ENCODE peak calls at places on chromosomes 11 and 22, in ten cellular contexts. W is lower leg skin, I is heart right ventricle, G is cardiac muscle cell, X is upper lobe of right lung, Z is mammary epithelial cell, J is body of pancreas, H is lower lobe of right lung, T is GM13977, V is colonic mucosa. P is an unnamed sample.
A peak's percentile ranks its signal among the peaks of the same experiment; 100 is the strongest.

GRCh38 chr11:84398017-84398626 is 1112.0 kb upstream of the CCDC90B start:
- DNase-seq in W (no peak), I (no peak), G (peak; percentile 37), X (no peak), Z (peak; percentile 4), J (peak; percentile 38), H (no peak), T (no peak), V (no peak), P (peak; percentile 56)

GRCh38 chr11:74671520-74672196 is 59.6 kb downstream of the CHRDL2 start:
- DNase-seq in W (no peak), I (no peak), G (no peak), X (no peak), Z (no peak), J (no peak), H (no peak), T (no peak), V (peak; percentile 12), P (peak; percentile 41)

GRCh38 chr11:121754603-121755002 is 301.8 kb upstream of the SORL1-AS1 start:
- DNase-seq in W (peak; percentile 33), I (no peak), G (no peak), X (no peak), Z (no peak), J (no peak), H (no peak), T (no peak), V (no peak), P (peak; percentile 81)

GRCh38 chr11:27443746-27444465 is 28.7 kb downstream of the LGR4 start:
- DNase-seq in W (no peak), I (no peak), G (no peak), X (no peak), Z (no peak), J (no peak), H (no peak), T (no peak), V (no peak), P (no peak)

GRCh38 chr11:45530776-45531175 is 134.6 kb downstream of the CHST1 start:
- DNase-seq in W (no peak), I (no peak), G (no peak), X (no peak), Z (no peak), J (no peak), H (no peak), T (no peak), V (no peak), P (no peak)

GRCh38 chr11:129061466-129062194 is 119.0 kb upstream of the TP53AIP1 start:
- DNase-seq in W (no peak), I (no peak), G (no peak), X (no peak), Z (peak; percentile 88), J (no peak), H (no peak), T (no peak), V (no peak), P (peak; percentile 72)

GRCh38 chr11:120198787-120199469 is 11.9 kb upstream of the OAF start:
- DNase-seq in W (no peak), I (no peak), G (no peak), X (no peak), Z (no peak), J (no peak), H (no peak), T (no peak), V (no peak), P (no peak)

GRCh38 chr11:68441466-68442230 is 18.9 kb upstream of the PPP6R3 start:
- DNase-seq in W (no peak), I (no peak), G (no peak), X (no peak), Z (no peak), J (no peak), H (no peak), T (peak; percentile 37), V (no peak), P (peak; percentile 94)

GRCh38 chr22:22593964-22594656 is 35.0 kb upstream of the PRAME start:
- DNase-seq in W (no peak), I (no peak), G (no peak), X (no peak), Z (peak; percentile 8), J (peak; percentile 69), H (peak; percentile 57), T (peak; percentile 55), V (peak; percentile 32), P (peak; percentile 65)

GRCh38 chr11:26790738-26791137 is 68.9 kb upstream of the SLC5A12 start:
- DNase-seq in W (no peak), I (no peak), G (no peak), X (no peak), Z (no peak), J (no peak), H (no peak), T (no peak), V (no peak), P (no peak)

GRCh38 chr22:18068991-18069390 is 8.8 kb upstream of the PEX26 start:
- DNase-seq in W (no peak), I (no peak), G (no peak), X (peak; percentile 0), Z (no peak), J (no peak), H (no peak), T (no peak), V (no peak), P (no peak)

GRCh38 chr11:59918494-59918893 is 19.7 kb upstream of the OOSP1 start:
- DNase-seq in W (no peak), I (no peak), G (no peak), X (no peak), Z (peak; percentile 74), J (no peak), H (no peak), T (no peak), V (no peak), P (peak; percentile 29)

GRCh38 chr11:75639752-75640151 is 29.1 kb downstream of the MAP6 start:
- DNase-seq in W (peak; percentile 60), I (peak; percentile 84), G (peak; percentile 78), X (peak; percentile 89), Z (no peak), J (peak; percentile 71), H (peak; percentile 89), T (no peak), V (peak; percentile 50), P (peak; percentile 77)

GRCh38 chr11:92843455-92843854 is 126.0 kb upstream of the MTNR1B start:
- DNase-seq in W (no peak), I (no peak), G (no peak), X (no peak), Z (peak; percentile 78), J (no peak), H (no peak), T (no peak), V (no peak), P (no peak)

GRCh38 chr11:2092956-2093412 is 46.2 kb downstream of the IGF2 start:
- DNase-seq in W (peak; percentile 79), I (peak; percentile 76), G (no peak), X (peak; percentile 90), Z (peak; percentile 95), J (peak; percentile 100), H (peak; percentile 83), T (no peak), V (peak; percentile 75), P (peak; percentile 59)
- TF ChIP-seq CTCF in W (no peak), I (no peak), G (no peak), X (no peak), Z (no peak), J (no peak), H (no peak), T (no peak), V (no peak), P (no peak)

GRCh38 chr11:1766719-1767398 is 3.1 kb upstream of the CTSD start:
- DNase-seq in W (no peak), I (no peak), G (no peak), X (peak; percentile 53), Z (no peak), J (peak; percentile 4), H (no peak), T (no peak), V (no peak), P (no peak)

GRCh38 chr11:1768141-1768469 is 4.4 kb upstream of the CTSD start:
- DNase-seq in W (no peak), I (no peak), G (no peak), X (no peak), Z (no peak), J (no peak), H (no peak), T (no peak), V (no peak), P (no peak)

GRCh38 chr11:1767399-1768140 is 3.8 kb upstream of the CTSD start:
- DNase-seq in W (no peak), I (no peak), G (no peak), X (peak; percentile 48), Z (no peak), J (peak; percentile 3), H (no peak), T (no peak), V (no peak), P (no peak)

GRCh38 chr11:1763796-1764661 is at the start of gene CTSD:
- DNase-seq in W (peak; percentile 80), I (peak; percentile 88), G (peak; percentile 90), X (peak; percentile 96), Z (peak; percentile 66), J (peak; percentile 92), H (peak; percentile 95), T (peak; percentile 100), V (peak; percentile 90), P (peak; percentile 80)

DNA sequence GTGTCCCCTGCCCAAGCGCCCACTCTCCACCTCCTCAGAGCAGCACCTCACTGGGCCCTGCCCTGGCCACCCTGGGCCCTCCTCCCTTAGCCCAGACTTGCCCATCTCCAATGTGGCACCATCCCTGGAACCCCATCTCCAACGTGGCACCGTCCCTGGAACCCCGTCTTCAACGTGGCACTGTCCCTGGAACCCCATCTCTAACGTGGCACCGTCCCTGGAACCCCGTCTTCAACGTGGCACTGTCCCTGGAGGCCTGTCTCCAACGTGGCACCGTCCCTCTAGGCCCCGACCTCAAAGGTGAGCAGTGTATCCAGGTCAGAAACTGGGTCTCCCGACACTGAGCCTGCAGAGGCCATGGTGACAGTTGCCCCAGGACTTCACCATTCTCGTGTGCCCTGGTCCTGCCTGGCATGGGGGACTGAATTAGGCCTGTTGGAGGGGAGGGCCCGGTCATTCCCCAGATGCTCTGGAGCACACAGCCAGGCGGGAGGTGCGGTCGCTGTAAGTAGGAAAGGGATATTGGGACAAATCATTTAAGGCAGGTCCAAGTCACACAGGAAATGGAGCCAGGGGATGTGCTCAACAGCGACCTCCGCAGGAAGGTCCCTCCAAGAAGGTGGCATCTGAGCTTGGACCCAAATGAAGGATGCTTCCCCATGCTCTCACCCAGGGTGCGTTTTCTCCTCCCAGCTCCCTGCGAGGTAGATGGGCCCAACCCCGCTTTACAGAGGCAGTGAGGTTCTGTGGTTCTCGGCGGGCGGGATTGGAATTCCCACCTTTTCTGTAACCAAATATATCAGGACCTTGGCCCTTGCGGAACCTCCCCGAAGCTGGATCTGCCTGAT is 2.4 kb upstream of the CTSD start:
- DNase-seq in W (no peak), I (no peak), G (no peak), X (peak; percentile 54), Z (no peak), J (peak; percentile 5), H (no peak), T (no peak), V (no peak), P (no peak)
- TF ChIP-seq CTCF in W (no peak), I (no peak), G (peak; percentile 3), X (no peak), Z (no peak), J (no peak), H (no peak), T (peak; percentile 26), V (no peak), P (peak; percentile 29)

GRCh38 chr11:114586797-114587196 is 8.8 kb downstream of the NXPE4 start:
- DNase-seq in W (no peak), I (no peak), G (no peak), X (no peak), Z (no peak), J (no peak), H (no peak), T (no peak), V (no peak), P (peak; percentile 7)
- TF ChIP-seq CTCF in W (no peak), I (no peak), G (peak; percentile 29), X (no peak), Z (no peak), J (no peak), H (no peak), T (no peak), V (no peak), P (peak; percentile 33)

GRCh38 chr11:12653729-12654128 is 20.5 kb upstream of the TEAD1 start:
- DNase-seq in W (no peak), I (no peak), G (no peak), X (no peak), Z (no peak), J (no peak), H (no peak), T (no peak), V (no peak), P (peak; percentile 77)
- TF ChIP-seq CTCF in W (no peak), I (no peak), G (no peak), X (no peak), Z (no peak), J (no peak), H (no peak), T (no peak), V (no peak), P (peak; percentile 20)

P was measured in choroid plexus epithelial cell.